ENCODE peak calls at places on chromosomes 11 and 22, in ten cellular contexts. L, V, I, J, W, E, K, Z, B and Y are unnamed samples.

GRCh38 chr11:86805873-86806310 is 5.5 kb downstream of the PRSS23 start:
- DNase-seq in L (no peak), V (peak), I (no peak), J (no peak), W (no peak), E (no peak), K (no peak), Z (no peak), B (no peak), Y (no peak)

GRCh38 chr11:116110802-116111201 is 606.6 kb upstream of the CADM1 start:
- DNase-seq in L (no peak), V (no peak), I (no peak), J (no peak), W (no peak), E (no peak), K (no peak), Z (peak), B (no peak), Y (no peak)

GRCh38 chr11:102985850-102986249 is 30.3 kb upstream of the MMP13 start:
- DNase-seq in L (no peak), V (no peak), I (no peak), J (no peak), W (no peak), E (no peak), K (no peak), Z (no peak), B (no peak), Y (no peak)

GRCh38 chr11:69694781-69695180 is 9.0 kb downstream of the FGF19 start:
- DNase-seq in L (no peak), V (no peak), I (no peak), J (no peak), W (no peak), E (no peak), K (no peak), Z (peak), B (no peak), Y (no peak)

GRCh38 chr22:46030241-46030880 is 53.4 kb upstream of the WNT7B start:
- DNase-seq in L (no peak), V (no peak), I (no peak), J (no peak), W (no peak), E (no peak), K (peak), Z (peak), B (peak), Y (no peak)

GRCh38 chr11:117950999-117951961 is 22.1 kb upstream of the TMPRSS13 start:
- DNase-seq in L (no peak), V (peak), I (no peak), J (no peak), W (peak), E (no peak), K (peak), Z (peak), B (no peak), Y (no peak)

GRCh38 chr11:17171342-17171741 is 36.4 kb downstream of the PIK3C2A start:
- DNase-seq in L (no peak), V (no peak), I (no peak), J (peak), W (no peak), E (no peak), K (no peak), Z (no peak), B (no peak), Y (peak)

GRCh38 chr11:87722756-87723599 is 452.3 kb downstream of the RAB38 start:
- DNase-seq in L (no peak), V (no peak), I (no peak), J (peak), W (no peak), E (no peak), K (no peak), Z (no peak), B (no peak), Y (no peak)

GRCh38 chr11:16759857-16760256 is 21.4 kb downstream of the C11orf58 start:
- DNase-seq in L (no peak), V (no peak), I (no peak), J (no peak), W (no peak), E (no peak), K (no peak), Z (no peak), B (no peak), Y (no peak)